ENCODE peak calls at places on chromosomes 12 and 14, in ten cellular contexts. W is heart right ventricle; U is coronary artery; X is transverse colon; A is pancreas; F is dorsolateral prefrontal cortex; J is BJ; K is naive thymus-derived CD4-positive, alpha-beta T cell; Y is neural progenitor cell; V is small intestine. D is an unnamed sample.

GRCh38 chr14:106210650-106211049 is 684.3 kb downstream of the TMEM121 start:
- DNase-seq in W (no peak), U (no peak), X (no peak), A (no peak), F (no peak), J (no peak), K (peak), Y (no peak), V (no peak), D (no peak)

GRCh38 chr12:54370218-54370730 is 6.0 kb upstream of the GPR84 start:
- DNase-seq in W (peak), U (peak), X (peak), A (peak), F (peak), J (no peak), K (no peak), Y (peak), V (peak), D (peak)

GRCh38 chr12:75974323-75975273 is 57.0 kb downstream of the PHLDA1 start:
- DNase-seq in W (no peak), U (no peak), X (no peak), A (no peak), F (no peak), J (no peak), K (no peak), Y (peak), V (no peak), D (no peak)

GRCh38 chr14:101781240-101782061 is 19.9 kb downstream of the PPP2R5C start:
- DNase-seq in W (no peak), U (no peak), X (no peak), A (peak), F (no peak), J (no peak), K (peak), Y (peak), V (no peak), D (no peak)

GRCh38 chr12:113228394-113229028 is 7.2 kb downstream of the TPCN1 start:
- DNase-seq in W (no peak), U (no peak), X (no peak), A (no peak), F (no peak), J (no peak), K (no peak), Y (no peak), V (no peak), D (no peak)

GRCh38 chr12:116381744-116382455 is 104.4 kb upstream of the MED13L start:
- DNase-seq in W (no peak), U (no peak), X (no peak), A (no peak), F (no peak), J (peak), K (no peak), Y (peak), V (no peak), D (no peak)

GRCh38 chr12:104357431-104357952 is 54.0 kb downstream of the EID3 start:
- DNase-seq in W (no peak), U (no peak), X (no peak), A (no peak), F (no peak), J (no peak), K (no peak), Y (no peak), V (no peak), D (no peak)

GRCh38 chr14:102474934-102475333 is 34.6 kb downstream of the ANKRD9 start:
- DNase-seq in W (peak), U (no peak), X (peak), A (no peak), F (peak), J (no peak), K (no peak), Y (no peak), V (peak), D (peak)

GRCh38 chr14:24798911-24799310 is 164.9 kb upstream of the GZMB start:
- DNase-seq in W (no peak), U (no peak), X (no peak), A (no peak), F (no peak), J (no peak), K (no peak), Y (no peak), V (no peak), D (no peak)

GRCh38 chr12:90945070-90945649 is 9.8 kb downstream of the CCER1 start:
- DNase-seq in W (no peak), U (no peak), X (no peak), A (no peak), F (no peak), J (no peak), K (peak), Y (peak), V (peak), D (no peak)

GRCh38 chr12:124713436-124714082 is 146.1 kb upstream of the NCOR2 start:
- DNase-seq in W (peak), U (no peak), X (no peak), A (no peak), F (no peak), J (peak), K (peak), Y (peak), V (peak), D (peak)

GRCh38 chr12:66312189-66312588 is 9.9 kb downstream of the HELB start:
- DNase-seq in W (no peak), U (no peak), X (no peak), A (no peak), F (no peak), J (no peak), K (no peak), Y (no peak), V (no peak), D (no peak)

GRCh38 chr12:85277900-85278597 is 2.0 kb upstream of the ALX1 start:
- DNase-seq in W (no peak), U (no peak), X (peak), A (no peak), F (no peak), J (no peak), K (no peak), Y (peak), V (peak), D (no peak)

GRCh38 chr12:40099423-40099853 is 6.4 kb downstream of the SLC2A13 start:
- DNase-seq in W (no peak), U (no peak), X (peak), A (no peak), F (no peak), J (no peak), K (no peak), Y (no peak), V (peak), D (no peak)

GRCh38 chr12:12265571-12266388 is 1.1 kb downstream of the LRP6 start:
- DNase-seq in W (no peak), U (no peak), X (no peak), A (no peak), F (no peak), J (no peak), K (peak), Y (no peak), V (peak), D (no peak)

GRCh38 chr12:131833896-131834641 is 5.9 kb downstream of the MMP17 start:
- DNase-seq in W (no peak), U (no peak), X (no peak), A (peak), F (peak), J (no peak), K (no peak), Y (peak), V (no peak), D (no peak)

GRCh38 chr14:69573205-69573840 is 1.3 kb downstream of the CCDC177 start:
- DNase-seq in W (no peak), U (no peak), X (no peak), A (peak), F (no peak), J (no peak), K (no peak), Y (no peak), V (no peak), D (no peak)

GRCh38 chr14:69573841-69574265 is 818 bp downstream of the CCDC177 start:
- DNase-seq in W (no peak), U (no peak), X (no peak), A (peak), F (no peak), J (no peak), K (no peak), Y (peak), V (no peak), D (no peak)

GRCh38 chr14:69571879-69572633 is 2.6 kb downstream of the CCDC177 start:
- DNase-seq in W (no peak), U (no peak), X (peak), A (peak), F (no peak), J (no peak), K (no peak), Y (no peak), V (peak), D (no peak)

GRCh38 chr14:69571449-69571878 is 3.2 kb downstream of the CCDC177 start:
- DNase-seq in W (no peak), U (no peak), X (no peak), A (peak), F (no peak), J (no peak), K (no peak), Y (no peak), V (no peak), D (no peak)

GRCh38 chr14:69572634-69573135 is 2.0 kb downstream of the CCDC177 start:
- DNase-seq in W (no peak), U (no peak), X (no peak), A (no peak), F (no peak), J (no peak), K (no peak), Y (no peak), V (no peak), D (no peak)
- H3K4me3 ChIP-seq in W (peak), U (peak), X (peak), A (peak), F (no peak), J (no peak), K (no peak), Y (no peak), V (peak), D (no peak)

GRCh38 chr14:103550451-103551337 is 11.8 kb downstream of the BAG5 start:
- DNase-seq in W (no peak), U (no peak), X (no peak), A (peak), F (no peak), J (no peak), K (no peak), Y (no peak), V (no peak), D (no peak)

GRCh38 chr14:103552011-103552797 is 10.3 kb downstream of the BAG5 start:
- DNase-seq in W (no peak), U (peak), X (no peak), A (no peak), F (no peak), J (no peak), K (no peak), Y (no peak), V (no peak), D (no peak)

GRCh38 chr14:103555559-103556337 is 6.7 kb downstream of the BAG5 start:
- DNase-seq in W (no peak), U (no peak), X (no peak), A (no peak), F (no peak), J (no peak), K (no peak), Y (no peak), V (no peak), D (no peak)

GRCh38 chr14:103551338-103551762 is 11.1 kb downstream of the BAG5 start:
- DNase-seq in W (no peak), U (peak), X (no peak), A (no peak), F (no peak), J (no peak), K (no peak), Y (no peak), V (no peak), D (no peak)

DNA sequence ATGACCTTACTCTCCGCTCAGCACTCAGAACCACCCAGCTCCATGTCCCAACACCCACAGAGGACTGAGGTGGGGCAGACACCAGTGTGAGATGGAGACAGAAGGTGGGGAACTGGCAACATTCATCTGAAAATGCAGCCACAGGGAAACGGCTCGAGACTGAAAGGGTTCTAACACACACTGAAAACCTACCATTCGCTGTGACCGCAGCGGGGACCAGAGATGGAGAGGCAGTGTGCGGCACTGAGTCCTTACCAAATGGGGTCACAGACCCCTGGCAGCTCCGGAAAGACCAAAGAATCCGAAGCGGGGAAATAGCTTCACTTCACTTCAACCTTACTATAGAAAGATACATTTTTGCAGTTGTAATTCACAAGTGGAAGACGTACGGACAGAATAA is 9.6 kb downstream of the BAG5 start:
- DNase-seq in W (no peak), U (no peak), X (peak), A (peak), F (no peak), J (no peak), K (no peak), Y (no peak), V (no peak), D (no peak)
- H3K4me3 ChIP-seq in W (no peak), U (no peak), X (no peak), A (no peak), F (no peak), J (no peak), K (no peak), Y (no peak), V (no peak), D (no peak)

GRCh38 chr14:77375164-77375950 is 1.5 kb downstream of the TMED8 start:
- DNase-seq in W (no peak), U (no peak), X (no peak), A (no peak), F (no peak), J (no peak), K (no peak), Y (no peak), V (no peak), D (no peak)
- H3K4me3 ChIP-seq in W (no peak), U (peak), X (no peak), A (no peak), F (peak), J (no peak), K (peak), Y (peak), V (no peak), D (no peak)

DNA sequence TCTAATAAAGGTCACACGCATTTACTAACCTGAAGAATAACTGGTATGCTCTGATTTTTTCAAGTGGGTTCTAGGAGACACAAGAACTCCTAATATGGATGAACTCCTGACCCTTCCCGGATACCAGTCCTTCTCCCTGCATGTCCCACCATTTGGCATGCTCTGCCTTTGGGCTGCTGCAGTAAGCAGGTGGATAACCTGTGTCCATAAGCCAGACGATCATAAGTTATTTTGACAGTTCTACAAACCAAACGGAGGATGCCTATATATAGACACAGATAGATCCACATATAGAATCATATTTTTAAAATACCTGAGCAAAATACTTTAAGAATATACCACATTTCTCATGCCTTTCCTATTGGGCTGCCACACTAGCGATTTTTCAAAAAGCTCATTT is 49.4 kb downstream of the TMTC1 start:
- DNase-seq in W (no peak), U (no peak), X (no peak), A (no peak), F (no peak), J (no peak), K (no peak), Y (no peak), V (no peak), D (no peak)
- H3K4me3 ChIP-seq in W (no peak), U (no peak), X (no peak), A (no peak), F (no peak), J (no peak), K (no peak), Y (no peak), V (no peak), D (no peak)

DNA sequence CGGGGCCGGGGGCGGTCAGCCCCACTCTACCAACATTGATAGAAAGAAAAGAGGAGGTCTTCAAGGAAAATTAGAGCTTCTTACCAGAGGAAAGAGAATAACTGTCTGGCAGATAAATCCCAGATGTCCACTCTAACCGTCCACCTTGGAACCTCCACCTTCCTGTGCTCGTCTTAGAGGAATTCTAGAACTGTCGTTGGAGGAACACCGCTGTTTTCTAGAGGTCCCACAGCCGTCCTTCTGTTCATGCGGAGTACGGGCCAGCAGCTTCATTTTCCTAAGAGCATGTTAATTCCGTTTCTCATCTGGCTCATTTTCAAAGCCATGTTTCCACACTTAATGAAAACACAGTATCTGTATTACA is 107.9 kb upstream of the ESRRB start:
- DNase-seq in W (no peak), U (no peak), X (no peak), A (no peak), F (no peak), J (no peak), K (no peak), Y (no peak), V (no peak), D (no peak)
- H3K4me3 ChIP-seq in W (peak), U (peak), X (peak), A (peak), F (peak), J (peak), K (peak), Y (no peak), V (peak), D (no peak)

GRCh38 chr12:47704719-47705118 is 1.1 kb downstream of the RPAP3 start:
- DNase-seq in W (no peak), U (no peak), X (no peak), A (no peak), F (no peak), J (no peak), K (no peak), Y (no peak), V (no peak), D (no peak)

GRCh38 chr12:47705239-47705570 is 625 bp downstream of the RPAP3 start:
- DNase-seq in W (no peak), U (no peak), X (no peak), A (no peak), F (no peak), J (no peak), K (no peak), Y (no peak), V (no peak), D (no peak)

GRCh38 chr12:47707905-47708543 is 2.2 kb upstream of the RPAP3 start:
- DNase-seq in W (no peak), U (no peak), X (no peak), A (no peak), F (no peak), J (no peak), K (peak), Y (no peak), V (peak), D (no peak)

GRCh38 chr12:47707355-47707754 is 1.5 kb upstream of the RPAP3 start:
- DNase-seq in W (no peak), U (no peak), X (no peak), A (no peak), F (no peak), J (no peak), K (no peak), Y (no peak), V (no peak), D (no peak)

DNA sequence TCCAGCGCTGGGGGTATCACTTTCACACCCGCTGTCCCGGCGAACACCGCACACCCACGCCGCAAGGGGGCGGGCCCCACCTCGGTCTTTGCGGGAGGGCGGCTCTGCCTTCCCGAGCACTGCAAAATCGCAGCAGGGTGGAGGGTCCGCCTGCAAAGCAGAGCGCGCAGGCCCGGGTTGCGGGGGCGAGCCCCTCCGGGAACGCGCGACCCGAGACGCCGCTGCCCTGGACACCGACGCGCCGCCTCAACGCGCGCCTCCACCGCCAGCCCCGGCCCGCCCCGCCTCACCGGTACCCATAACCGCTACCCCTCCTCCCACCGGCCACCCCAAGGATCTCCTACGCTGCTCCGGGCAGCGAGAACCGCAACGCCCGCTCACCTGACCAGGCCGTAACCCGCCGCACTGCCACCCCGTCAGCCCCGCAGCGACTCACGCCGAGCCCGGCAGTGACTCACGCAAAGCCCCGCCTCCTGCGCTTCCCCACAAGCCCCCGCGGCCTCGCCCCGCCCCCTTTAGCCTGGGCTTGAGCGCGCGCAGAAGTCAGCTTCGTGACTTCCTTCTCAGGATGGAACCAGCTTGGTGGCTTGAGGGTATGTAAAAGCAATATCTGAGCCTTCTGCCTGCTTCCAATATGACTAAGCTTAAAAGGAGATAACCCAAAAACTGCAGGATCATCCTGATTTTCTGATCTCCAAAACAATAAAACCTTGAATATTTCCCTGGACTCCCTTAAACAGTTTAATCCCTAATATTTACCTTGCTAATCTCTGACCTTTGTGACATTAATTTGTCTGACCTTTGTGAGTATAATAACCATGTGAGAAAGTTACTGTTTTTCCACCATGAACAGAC is at the start of gene RPAP3:
- DNase-seq in W (peak), U (peak), X (peak), A (peak), F (peak), J (peak), K (peak), Y (peak), V (peak), D (peak)
- H3K4me3 ChIP-seq in W (peak), U (peak), X (peak), A (peak), F (peak), J (peak), K (peak), Y (peak), V (peak), D (peak)

DNA sequence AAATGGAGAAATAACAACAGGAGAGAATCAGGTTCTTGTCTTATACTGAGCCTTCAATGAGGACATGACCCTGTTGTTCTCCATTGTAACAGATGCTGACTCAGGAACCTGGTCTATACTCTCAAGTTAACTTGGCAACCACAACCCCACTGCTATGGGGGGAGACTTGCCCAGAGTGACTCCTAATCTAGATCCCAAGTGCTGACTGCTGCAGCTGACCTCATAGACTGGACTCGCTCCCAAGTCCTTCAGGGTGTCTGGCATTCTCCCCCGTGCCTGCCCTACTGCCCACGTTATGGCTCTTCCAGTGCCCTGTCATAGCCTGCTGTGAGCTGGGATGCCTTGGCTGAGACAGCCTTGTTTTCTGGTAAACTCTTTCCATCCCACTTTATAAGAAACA is 37.1 kb downstream of the NID2 start:
- DNase-seq in W (peak), U (no peak), X (no peak), A (no peak), F (no peak), J (no peak), K (no peak), Y (no peak), V (no peak), D (no peak)
- H3K4me3 ChIP-seq in W (no peak), U (peak), X (no peak), A (no peak), F (no peak), J (no peak), K (no peak), Y (no peak), V (no peak), D (no peak)